ENCODE peak calls at places on chromosomes 12 and 14, in four cellular contexts. E, C, Y and T are unnamed samples.

GRCh38 chr12:116969615-116970575 is 59.1 kb downstream of the FBXW8 start:
- DNase-seq in C (no peak), Y (no peak), E (no peak), T (no peak)

GRCh38 chr14:54669759-54670630 is 103.1 kb downstream of the SAMD4A start:
- DNase-seq in Y (no peak), C (peak), E (no peak), T (no peak)

GRCh38 chr12:99915251-99916082 is 69.3 kb downstream of the ANKS1B start:
- DNase-seq in Y (no peak), C (peak), E (no peak), T (no peak)

GRCh38 chr12:103751600-103751999 is 89.4 kb downstream of the NT5DC3 start:
- DNase-seq in C (peak), E (no peak), Y (no peak), T (no peak)

GRCh38 chr12:48771588-48772112 is 17.2 kb downstream of the ADCY6 start:
- DNase-seq in E (no peak), C (no peak), Y (no peak), T (no peak)

GRCh38 chr14:91369628-91370445 is 47.8 kb downstream of the CCDC88C start:
- DNase-seq in Y (no peak), C (no peak), E (no peak), T (no peak)

GRCh38 chr12:87413784-87414183 is 615.4 kb downstream of the C12orf50 start:
- DNase-seq in Y (no peak), C (peak), E (no peak), T (no peak)

GRCh38 chr12:23472329-23472971 is 477.0 kb downstream of the SOX5 start:
- DNase-seq in Y (peak), C (no peak), E (peak), T (no peak)

GRCh38 chr14:61218765-61219164 is 62.4 kb downstream of the TMEM30B start:
- DNase-seq in C (no peak), Y (no peak), E (no peak), T (no peak)

GRCh38 chr12:7439579-7440505 is 4.1 kb downstream of the CD163L1 start:
- DNase-seq in C (peak), Y (peak), E (peak), T (peak)

GRCh38 chr12:70983692-70984091 is 63.2 kb upstream of the PTPRR start:
- DNase-seq in E (peak), Y (peak), C (no peak), T (no peak)

GRCh38 chr14:50249118-50249775 is 17.9 kb upstream of the SOS2 start:
- DNase-seq in E (peak), Y (no peak), C (peak), T (no peak)

GRCh38 chr14:69269381-69269780 is 9.4 kb downstream of the GALNT16 start:
- DNase-seq in Y (no peak), E (no peak), C (no peak), T (no peak)

GRCh38 chr12:30999723-31000122 is 73.2 kb downstream of the TSPAN11 start:
- DNase-seq in C (no peak), E (no peak), Y (no peak), T (no peak)

GRCh38 chr12:6603095-6603567 is 4.0 kb downstream of the CHD4 start:
- DNase-seq in Y (peak), E (peak), C (peak), T (no peak)

GRCh38 chr12:78871566-78871965 is 7.0 kb downstream of the SYT1 start:
- DNase-seq in E (no peak), Y (no peak), C (peak), T (no peak)

GRCh38 chr12:100956311-100956852 is 161.8 kb downstream of the ANO4 start:
- DNase-seq in C (peak), Y (no peak), E (no peak), T (no peak)

GRCh38 chr12:81128930-81129554 is 51.2 kb downstream of the ACSS3 start:
- DNase-seq in Y (peak), E (peak), C (peak), T (no peak)

GRCh38 chr14:99734406-99735051 is 50.4 kb downstream of the CYP46A1 start:
- DNase-seq in C (no peak), E (no peak), Y (peak), T (no peak)

GRCh38 chr12:50188280-50188781 is 21.2 kb upstream of the CERS5 start:
- DNase-seq in E (no peak), C (peak), Y (no peak), T (no peak)

GRCh38 chr12:5987573-5987972 is 42.5 kb upstream of the ANO2 start:
- DNase-seq in Y (no peak), C (no peak), E (no peak), T (no peak)

GRCh38 chr14:104753528-104754212 is 723 bp downstream of the SIVA1 start:
- DNase-seq in C (no peak), Y (no peak), E (no peak), T (no peak)

GRCh38 chr14:30211326-30211725 is 283.7 kb upstream of the PRKD1 start:
- DNase-seq in C (peak), E (no peak), Y (no peak), T (no peak)

GRCh38 chr12:28025821-28026505 is 53.4 kb upstream of the PTHLH start:
- DNase-seq in Y (no peak), C (no peak), E (peak), T (no peak)

GRCh38 chr12:46370380-46370734 is 2.2 kb downstream of the SLC38A2 start:
- DNase-seq in Y (no peak), E (no peak), C (no peak), T (no peak)

GRCh38 chr14:100568164-100568997 is 18.8 kb downstream of the BEGAIN start:
- DNase-seq in C (no peak), Y (no peak), E (no peak), T (no peak)

GRCh38 chr14:101665478-101666078 is 95.9 kb upstream of the PPP2R5C start:
- DNase-seq in Y (peak), E (peak), C (peak), T (no peak)

GRCh38 chr12:47744005-47744651 is 14.6 kb downstream of the RAPGEF3 start:
- DNase-seq in E (peak), C (no peak), Y (peak), T (peak)

GRCh38 chr12:63989301-63989845 is 144.9 kb downstream of the SRGAP1 start:
- DNase-seq in Y (no peak), E (no peak), C (peak), T (no peak)

GRCh38 chr14:51865953-51866747 is 5.7 kb downstream of the GNG2 start:
- DNase-seq in Y (no peak), E (peak), C (no peak), T (no peak)

GRCh38 chr12:51813931-51814310 is 34.6 kb downstream of the FIGNL2 start:
- DNase-seq in C (no peak), E (no peak), Y (no peak), T (no peak)

GRCh38 chr12:18895946-18896345 is 158.0 kb downstream of the CAPZA3 start:
- DNase-seq in C (no peak), E (peak), Y (peak), T (peak)

GRCh38 chr12:15880721-15881120 is 1.5 kb upstream of the STRAP start:
- DNase-seq in Y (no peak), E (no peak), C (no peak), T (no peak)

GRCh38 chr12:15879413-15879812 is 2.8 kb upstream of the STRAP start:
- DNase-seq in C (no peak), E (no peak), Y (no peak), T (no peak)

GRCh38 chr12:15883536-15883935 is 1.3 kb downstream of the STRAP start:
- DNase-seq in Y (no peak), C (peak), E (no peak), T (no peak)

GRCh38 chr12:15886372-15887042 is 4.3 kb downstream of the STRAP start:
- DNase-seq in E (no peak), C (no peak), Y (no peak), T (no peak)

GRCh38 chr12:15882055-15882971 is at the start of gene STRAP:
- DNase-seq in E (peak), C (peak), Y (peak), T (peak)
- H4K5ac ChIP-seq in E (peak), C (peak), Y (peak), T (peak)

GRCh38 chr14:20682127-20682434 is 2.3 kb upstream of the RNASE4 start:
- DNase-seq in E (no peak), Y (no peak), C (no peak), T (no peak)

GRCh38 chr14:20681348-20682126 is 2.8 kb upstream of the RNASE4 start:
- DNase-seq in C (peak), Y (peak), E (peak), T (no peak)

GRCh38 chr14:20683896-20684661 is at the start of gene RNASE4:
- DNase-seq in Y (peak), E (peak), C (peak), T (peak)

GRCh38 chr14:20683125-20683895 is 1.1 kb upstream of the RNASE4 start:
- DNase-seq in E (peak), Y (peak), C (peak), T (peak)

GRCh38 chr14:20682435-20683124 is 1.8 kb upstream of the RNASE4 start:
- DNase-seq in Y (peak), C (peak), E (peak), T (peak)
- H4K5ac ChIP-seq in Y (no peak), C (peak), E (no peak), T (peak)

GRCh38 chr14:23057757-23058653 is 685 bp upstream of the CDH24 start:
- DNase-seq in E (peak), C (peak), Y (peak), T (peak)
- H4K5ac ChIP-seq in E (no peak), C (no peak), Y (no peak), T (peak)

GRCh38 chr12:74890237-74890599 is 319.4 kb downstream of the KCNC2 start:
- DNase-seq in C (peak), E (peak), Y (no peak), T (no peak)
- H4K5ac ChIP-seq in C (no peak), E (no peak), Y (no peak), T (no peak)

DNA sequence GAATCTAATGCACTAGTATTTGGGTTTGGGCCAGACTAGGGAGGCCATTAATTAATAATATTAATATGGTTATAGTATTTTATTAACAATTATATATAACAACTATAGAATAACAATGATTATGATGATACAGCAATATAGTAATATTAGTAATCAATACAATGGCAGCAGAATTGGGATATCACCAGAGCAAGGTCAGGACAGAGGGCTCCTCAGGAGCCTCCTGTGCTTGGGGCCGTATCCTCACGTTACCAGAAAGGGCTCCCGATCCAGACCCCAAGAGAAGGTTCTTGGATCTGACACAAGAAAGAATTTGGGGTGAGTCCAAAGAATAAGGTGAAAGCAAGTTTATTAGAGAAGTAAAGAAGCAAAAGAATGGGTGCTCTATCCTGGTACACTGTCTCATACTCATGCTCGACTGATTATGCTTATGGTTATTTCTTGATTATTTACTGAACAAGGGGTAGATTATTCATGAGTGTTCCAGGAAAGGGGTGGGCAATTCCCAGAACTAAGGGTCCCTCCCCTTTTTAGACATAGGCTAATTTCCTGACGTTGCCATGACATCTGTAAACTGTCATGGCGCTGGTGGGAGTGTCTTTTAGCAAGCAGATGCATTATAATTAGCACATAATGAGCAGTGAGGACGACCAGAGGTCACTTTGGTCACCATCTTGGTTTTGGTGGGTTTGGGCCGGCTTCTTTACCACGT is 61.6 kb downstream of the RIN3 start:
- DNase-seq in E (no peak), Y (no peak), C (no peak), T (no peak)
- H4K5ac ChIP-seq in E (no peak), Y (no peak), C (no peak), T (no peak)